ENCODE peak calls at places on chromosomes 11 and 22, in seven cellular contexts. A is ACHN, L is MV-4-11, F is NCI-H1092, O is astrocyte of the spinal cord, P is LHCN-M2, K is T follicular helper cell. E is an unnamed sample.
A peak's percentile ranks its signal among the peaks of the same experiment; 100 is the strongest.

GRCh38 chr22:22745225-22746060 is 101.0 kb downstream of the GGTLC2 start:
- DNase-seq in F (no peak), A (peak; percentile 39), L (peak; percentile 48), K (no peak), P (no peak), O (no peak), E (peak; percentile 52)

GRCh38 chr11:120601566-120601965 is 90.0 kb downstream of the GRIK4 start:
- DNase-seq in K (no peak), A (no peak), O (peak; percentile 33), L (no peak), P (peak; percentile 59), F (no peak), E (no peak)

GRCh38 chr11:134555510-134555909 is 143.5 kb upstream of the B3GAT1 start:
- DNase-seq in F (no peak), L (no peak), O (no peak), A (no peak), P (no peak), K (no peak), E (peak; percentile 7)

GRCh38 chr22:39631857-39632256 is 61.3 kb downstream of the CACNA1I start:
- DNase-seq in K (no peak), O (no peak), A (no peak), L (no peak), F (no peak), P (no peak), E (no peak)

GRCh38 chr11:75775056-75775455 is 6.5 kb downstream of the DGAT2 start:
- DNase-seq in F (no peak), L (no peak), K (no peak), P (no peak), O (no peak), A (no peak), E (no peak)

GRCh38 chr22:35961480-35961902 is 67.1 kb downstream of the RBFOX2 start:
- DNase-seq in A (peak; percentile 34), P (peak; percentile 75), O (peak; percentile 82), K (no peak), F (peak; percentile 12), L (no peak), E (peak; percentile 44)

GRCh38 chr11:68146704-68147474 is 25.7 kb upstream of the CHKA start:
- DNase-seq in F (peak; percentile 90), L (peak; percentile 41), O (peak; percentile 24), P (peak; percentile 36), A (peak; percentile 20), K (no peak), E (no peak)

GRCh38 chr11:68362801-68363379 is 50.5 kb downstream of the LRP5 start:
- DNase-seq in A (no peak), P (no peak), F (no peak), O (no peak), L (no peak), K (no peak), E (no peak)